ENCODE peak calls at places on chromosomes 11 and 22, in six cellular contexts. G is AG10803, B is gastrocnemius medialis, L is astrocyte of the cerebellum, C is fibroblast of lung, X is upper lobe of right lung. N is an unnamed sample.

GRCh38 chr11:47234669-47235075 is 13.9 kb downstream of the ACP2 start:
- DNase-seq in G (no peak), B (no peak), L (peak), C (no peak), X (no peak), N (no peak)

GRCh38 chr22:26887916-26888315 is 230.5 kb downstream of the MIAT start:
- DNase-seq in G (no peak), B (no peak), L (no peak), C (no peak), X (no peak), N (no peak)

GRCh38 chr11:120517390-120518315 is 6.1 kb downstream of the GRIK4 start:
- DNase-seq in G (no peak), B (no peak), L (no peak), C (peak), X (peak), N (no peak)

GRCh38 chr11:117722074-117722473 is 74.9 kb downstream of the DSCAML1 start:
- DNase-seq in G (no peak), B (no peak), L (no peak), C (no peak), X (no peak), N (no peak)

GRCh38 chr11:33687733-33688479 is 12.7 kb downstream of the C11orf91 start:
- DNase-seq in G (peak), B (no peak), L (peak), C (peak), X (no peak), N (peak)

GRCh38 chr11:86606849-86607481 is 65.5 kb downstream of the ME3 start:
- DNase-seq in G (peak), B (no peak), L (no peak), C (no peak), X (no peak), N (peak)

GRCh38 chr11:119228535-119229302 is 22.6 kb downstream of the CBL start:
- DNase-seq in G (no peak), B (no peak), L (no peak), C (no peak), X (no peak), N (no peak)

GRCh38 chr11:110075087-110075821 is 17.9 kb upstream of the ZC3H12C start:
- DNase-seq in G (peak), B (no peak), L (no peak), C (peak), X (no peak), N (no peak)

GRCh38 chr22:39024923-39025322 is 4.0 kb downstream of the APOBEC3D start:
- DNase-seq in G (no peak), B (no peak), L (no peak), C (no peak), X (no peak), N (no peak)

GRCh38 chr11:17771841-17772401 is 37.3 kb downstream of the KCNC1 start:
- DNase-seq in G (no peak), B (no peak), L (no peak), C (no peak), X (no peak), N (no peak)

GRCh38 chr11:72224587-72225410 is at the start of gene INPPL1:
- DNase-seq in G (no peak), B (no peak), L (no peak), C (peak), X (peak), N (no peak)

GRCh38 chr11:75868990-75869389 is 54.0 kb downstream of the UVRAG start:
- DNase-seq in G (no peak), B (no peak), L (no peak), C (no peak), X (no peak), N (no peak)

GRCh38 chr11:131771471-131771870 is 401.1 kb downstream of the NTM start:
- DNase-seq in G (no peak), B (no peak), L (no peak), C (no peak), X (no peak), N (no peak)

GRCh38 chr22:43884600-43885318 is 7.1 kb downstream of the PNPLA5 start:
- DNase-seq in G (peak), B (peak), L (no peak), C (peak), X (peak), N (no peak)

GRCh38 chr22:21570398-21570797 is 2.9 kb downstream of the UBE2L3 start:
- DNase-seq in G (no peak), B (no peak), L (no peak), C (no peak), X (no peak), N (no peak)

GRCh38 chr22:21569459-21570161 is 2.1 kb downstream of the UBE2L3 start:
- DNase-seq in G (no peak), B (no peak), L (no peak), C (no peak), X (no peak), N (no peak)

GRCh38 chr22:21568207-21569075 is 927 bp downstream of the UBE2L3 start:
- DNase-seq in G (peak), B (peak), L (no peak), C (peak), X (peak), N (no peak)

GRCh38 chr22:21564411-21564810 is 3.1 kb upstream of the UBE2L3 start:
- DNase-seq in G (no peak), B (no peak), L (no peak), C (no peak), X (no peak), N (no peak)

DNA sequence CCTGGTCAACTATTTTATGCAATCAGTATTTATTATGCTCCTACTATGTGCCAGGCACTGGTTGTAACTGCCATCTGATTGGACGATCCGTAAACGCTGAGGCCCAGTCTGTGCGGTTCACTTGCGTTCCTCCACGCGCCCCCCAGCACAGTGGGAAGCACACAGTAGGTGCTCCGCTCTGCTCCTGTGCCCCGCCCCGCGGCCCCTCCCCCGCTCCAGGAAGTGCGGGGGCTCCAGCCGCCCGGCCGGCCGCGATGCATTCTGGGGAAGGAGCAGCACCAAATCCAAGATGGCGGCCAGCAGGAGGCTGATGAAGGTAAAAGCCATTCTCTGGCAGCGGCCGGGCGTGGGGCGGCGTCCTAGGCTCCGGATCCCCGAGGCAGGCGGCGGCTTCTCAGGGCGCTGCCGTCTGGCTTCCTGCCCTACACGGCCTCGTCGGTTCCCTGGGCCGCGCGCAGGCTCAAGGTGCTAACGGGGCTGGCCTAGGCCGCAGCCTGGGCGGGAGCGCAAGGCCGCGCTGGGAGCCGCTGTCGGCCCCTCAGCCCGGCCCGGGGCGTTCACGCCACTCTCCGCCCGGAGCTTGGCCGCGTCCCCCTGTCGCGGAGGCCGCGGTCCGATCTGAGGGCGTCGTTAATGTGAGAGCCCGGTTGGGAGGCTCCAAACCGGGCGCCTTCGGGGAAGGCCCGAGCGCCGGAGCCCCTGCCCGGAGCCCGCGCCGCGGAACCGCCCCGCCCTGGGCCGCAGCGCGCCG is at the start of gene UBE2L3:
- DNase-seq in G (peak), B (peak), L (peak), C (peak), X (peak), N (peak)
- TF ChIP-seq CTCF in G (no peak), B (no peak), L (no peak), C (no peak), X (no peak), N (no peak)

DNA sequence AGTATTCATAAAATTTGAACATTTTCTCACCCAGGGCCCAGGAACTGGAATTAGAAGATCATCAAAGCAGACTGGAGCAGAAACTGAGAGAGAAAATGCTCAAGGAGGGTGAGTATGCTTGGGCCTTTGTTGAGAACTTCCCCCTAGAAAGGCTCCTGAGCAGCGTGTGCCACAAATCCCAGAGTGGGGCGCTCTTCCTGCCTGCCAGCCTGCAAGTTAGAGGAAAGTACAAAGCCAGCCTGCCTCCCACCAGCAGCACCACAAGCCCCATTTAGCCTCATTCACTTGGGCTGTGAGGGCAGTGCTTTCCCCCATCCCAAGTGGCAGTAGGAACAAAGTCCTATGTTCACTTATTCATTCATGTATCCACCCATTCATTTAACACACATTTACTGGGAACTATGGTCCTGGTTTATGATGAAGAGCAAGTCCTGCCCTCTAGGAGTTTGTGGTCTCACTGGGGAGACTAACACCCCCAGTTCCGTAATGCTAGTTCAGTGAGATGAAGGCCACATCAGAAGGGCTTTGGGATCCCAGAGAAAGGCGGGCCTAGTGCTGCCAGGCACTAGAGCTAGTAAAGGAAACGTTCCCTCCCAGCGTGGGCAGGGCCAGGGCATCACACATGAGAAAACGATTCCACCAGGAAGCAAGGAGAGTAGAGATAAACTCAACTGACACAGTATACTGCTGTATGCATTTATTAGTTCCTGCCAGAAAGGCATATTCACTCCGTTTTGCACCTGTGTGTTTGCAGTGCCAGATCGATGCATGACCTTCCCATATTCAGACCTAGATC is 22.4 kb upstream of the PARVA start:
- DNase-seq in G (no peak), B (no peak), L (no peak), C (no peak), X (no peak), N (no peak)
- TF ChIP-seq CTCF in G (no peak), B (no peak), L (no peak), C (no peak), X (no peak), N (no peak)

DNA sequence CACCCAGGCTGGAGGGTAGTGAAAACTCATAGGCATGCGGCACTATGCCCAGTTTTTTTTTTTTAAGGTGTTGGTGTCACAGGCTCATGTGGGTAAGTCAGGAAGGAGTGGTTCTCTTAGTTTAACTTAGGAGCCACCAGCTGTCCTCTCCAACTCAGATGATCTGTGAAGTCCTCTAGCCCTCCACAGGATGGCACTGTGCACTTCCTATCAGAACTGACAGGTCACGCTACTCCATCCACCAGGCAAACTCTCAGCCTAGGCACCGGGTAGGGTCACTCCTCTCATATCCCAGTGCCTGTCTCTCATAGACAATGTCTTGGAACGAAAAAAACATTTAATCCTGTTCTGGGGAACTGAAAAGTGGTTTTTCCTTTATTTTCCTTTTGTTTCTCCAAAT is 16.5 kb downstream of the NAP1L4 start:
- DNase-seq in G (peak), B (no peak), L (no peak), C (peak), X (no peak), N (peak)
- TF ChIP-seq CTCF in G (peak), B (peak), L (peak), C (peak), X (peak), N (peak)

DNA sequence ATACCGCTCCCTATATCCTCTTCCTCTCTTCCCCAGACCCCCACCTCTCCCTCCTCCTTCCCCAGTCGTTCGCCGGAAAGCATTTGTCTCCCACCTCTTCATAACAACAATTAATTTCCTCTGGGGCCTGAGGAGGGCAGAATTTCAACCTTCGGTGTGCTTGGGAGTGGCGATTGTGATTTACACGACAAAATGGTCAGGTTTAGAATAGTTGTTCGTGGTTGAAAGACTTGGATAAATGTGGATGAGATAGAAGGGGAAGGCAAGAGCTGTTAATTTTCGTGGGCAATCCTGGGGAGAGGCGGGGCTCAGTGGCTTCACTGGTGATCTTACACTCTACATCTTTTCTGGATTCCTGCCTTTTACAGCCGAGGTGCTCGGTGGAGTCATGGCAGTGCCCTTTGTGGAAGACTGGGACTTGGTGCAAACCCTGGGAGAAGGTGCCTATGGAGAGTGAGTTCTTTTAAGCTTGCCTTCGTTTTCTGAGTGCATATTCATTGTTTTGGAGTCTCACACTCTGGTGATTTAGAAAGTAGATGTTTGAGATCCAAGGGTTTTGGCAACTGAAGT is 1.5 kb downstream of the CHEK1 start:
- DNase-seq in G (peak), B (no peak), L (peak), C (no peak), X (no peak), N (peak)
- TF ChIP-seq CTCF in G (peak), B (no peak), L (peak), C (peak), X (no peak), N (peak)

GRCh38 chr22:36196254-36197064 is 5.2 kb downstream of the APOL4 start:
- DNase-seq in G (peak), B (no peak), L (no peak), C (no peak), X (no peak), N (no peak)

GRCh38 chr22:36193577-36193976 is 8.0 kb downstream of the APOL4 start:
- DNase-seq in G (no peak), B (no peak), L (no peak), C (no peak), X (no peak), N (no peak)

GRCh38 chr22:36193171-36193570 is 8.4 kb downstream of the APOL4 start:
- DNase-seq in G (no peak), B (no peak), L (no peak), C (no peak), X (no peak), N (no peak)

GRCh38 chr22:36194385-36194784 is 7.2 kb downstream of the APOL4 start:
- DNase-seq in G (no peak), B (no peak), L (no peak), C (no peak), X (no peak), N (no peak)

DNA sequence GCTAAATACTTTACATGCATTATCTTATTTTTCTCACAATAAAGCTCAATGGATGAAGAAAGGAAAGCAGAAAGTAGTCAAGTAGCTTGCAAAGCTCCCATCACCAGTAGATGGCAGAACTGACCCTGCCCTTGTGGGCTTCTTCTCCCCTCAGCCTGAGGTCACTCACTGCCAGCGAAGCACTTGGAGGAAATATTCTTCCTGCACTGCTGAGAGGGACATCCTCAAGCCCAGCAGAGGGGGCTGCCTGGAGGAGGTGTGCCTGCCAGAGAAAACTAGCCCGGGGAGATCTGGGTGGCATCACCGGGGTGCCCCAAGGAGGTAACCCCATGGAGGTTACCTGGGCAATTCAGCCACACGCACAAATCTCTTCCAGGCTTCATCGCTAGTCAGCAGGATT is 6.6 kb downstream of the APOL4 start:
- DNase-seq in G (peak), B (peak), L (peak), C (peak), X (no peak), N (peak)
- TF ChIP-seq CTCF in G (peak), B (peak), L (peak), C (peak), X (peak), N (peak)

DNA sequence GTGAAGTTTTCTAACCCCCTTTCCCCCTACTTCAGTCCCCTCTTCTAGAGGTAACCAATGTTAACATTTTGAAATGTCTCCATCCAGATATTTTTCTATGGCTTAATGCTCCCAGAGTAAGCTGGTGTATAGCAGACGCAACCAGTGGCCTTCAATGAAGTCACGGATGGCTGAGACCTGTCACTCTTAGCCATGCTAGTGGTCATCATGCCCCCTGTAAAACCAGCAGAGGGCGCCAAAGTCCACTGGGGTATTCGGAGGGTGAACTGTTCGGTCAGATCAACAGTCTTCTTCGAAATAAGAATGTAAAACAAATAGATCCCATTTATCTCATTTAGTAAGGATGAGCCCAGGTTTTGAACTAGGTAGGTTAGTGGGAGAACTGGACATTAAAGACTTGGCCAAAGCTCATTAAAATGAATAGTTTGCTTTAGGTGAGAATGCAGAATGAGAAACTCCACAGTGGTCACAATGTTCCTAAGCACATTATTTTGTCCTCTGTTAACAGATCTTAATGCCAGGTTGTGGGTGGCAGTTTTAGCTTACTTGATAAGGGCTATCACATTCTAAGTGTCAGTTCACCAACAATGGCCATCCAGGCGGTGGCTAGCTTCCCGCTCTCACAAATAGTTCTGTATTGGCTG is 8.6 kb upstream of the MMP8 start:
- DNase-seq in G (peak), B (no peak), L (no peak), C (peak), X (peak), N (peak)
- TF ChIP-seq CTCF in G (peak), B (no peak), L (peak), C (peak), X (peak), N (peak)